ENCODE peak calls at places on chromosomes 7 and 10, in five cellular contexts. J is AG04449; F is AG04450; G is CD4-positive, alpha-beta T cell; H is stimulated activated CD4-positive, alpha-beta T cell treated with anti-CD3 and anti-CD28 coated beads, Interleukin-4, amount 100 ng/mL, for 48 hours. Z is an unnamed sample.

GRCh38 chr7:25527665-25528064 is 299.4 kb upstream of the NPVF start:
- DNase-seq in J (no peak), F (no peak), G (no peak), H (no peak), Z (no peak)

GRCh38 chr10:29634764-29635625 is at the start of gene SVIL:
- DNase-seq in J (no peak), F (no peak), G (no peak), H (no peak), Z (no peak)

GRCh38 chr10:76357726-76358125 is 926.3 kb downstream of the LRMDA start:
- DNase-seq in J (no peak), F (no peak), G (no peak), H (no peak), Z (no peak)

GRCh38 chr7:6618621-6619020 is 3.2 kb downstream of the ZNF853 start:
- DNase-seq in J (no peak), F (no peak), G (no peak), H (no peak), Z (no peak)

GRCh38 chr10:79562135-79562756 is 2.0 kb upstream of the SFTPA2 start:
- DNase-seq in J (peak; percentile 14), F (peak; percentile 13), G (peak; percentile 44), H (peak; percentile 58), Z (no peak)

GRCh38 chr7:2059964-2060700 is 172.6 kb downstream of the MAD1L1 start:
- DNase-seq in J (no peak), F (no peak), G (no peak), H (no peak), Z (no peak)

GRCh38 chr7:159032310-159032709 is 112.4 kb downstream of the VIPR2 start:
- DNase-seq in J (no peak), F (no peak), G (no peak), H (no peak), Z (peak; percentile 52)

GRCh38 chr10:24251547-24251946 is 42.6 kb downstream of the KIAA1217 start:
- DNase-seq in J (no peak), F (no peak), G (no peak), H (no peak), Z (no peak)

GRCh38 chr7:19016140-19016539 is 101.3 kb downstream of the TWIST1 start:
- DNase-seq in J (no peak), F (no peak), G (no peak), H (no peak), Z (no peak)

GRCh38 chr7:23418046-23418445 is 52.2 kb downstream of the IGF2BP3 start:
- DNase-seq in J (no peak), F (no peak), G (no peak), H (no peak), Z (no peak)

GRCh38 chr7:28922618-28923331 is 35.4 kb downstream of the TRIL start:
- DNase-seq in J (no peak), F (peak; percentile 43), G (peak; percentile 39), H (peak; percentile 51), Z (no peak)

GRCh38 chr7:75869776-75870379 is 9.0 kb upstream of the RHBDD2 start:
- DNase-seq in J (no peak), F (no peak), G (no peak), H (no peak), Z (no peak)

GRCh38 chr7:127348247-127348631 is 44.3 kb downstream of the ZNF800 start:
- DNase-seq in J (no peak), F (no peak), G (no peak), H (no peak), Z (no peak)

GRCh38 chr7:50962962-50963374 is 180.3 kb upstream of the GRB10 start:
- DNase-seq in J (no peak), F (no peak), G (no peak), H (no peak), Z (no peak)

Z was measured in type B pancreatic cell.